ENCODE peak calls at places on chromosomes 4 and X, in ten cellular contexts. Q is left ventricle myocardium inferior; T is PC-9; P is transverse colon; M is mucosa of descending colon; Y is epithelial cell of esophagus; I is adrenal gland; A is Caco-2; F is CD4-positive, alpha-beta T cell; S is natural killer cell. X is an unnamed sample.

GRCh38 chr4:187167126-187167525 is 443.5 kb upstream of the FAT1 start:
- DNase-seq in Q (no peak), T (no peak), P (peak), M (peak), Y (peak), I (no peak), A (no peak), F (no peak), S (no peak), X (no peak)

GRCh38 chr4:122285285-122285684 is 93.5 kb upstream of the ADAD1 start:
- DNase-seq in Q (no peak), T (peak), P (no peak), M (no peak), Y (peak), I (no peak), A (no peak), F (no peak), S (no peak), X (no peak)

GRCh38 chrX:1506916-1507315 is 30.1 kb downstream of the P2RY8 start:
- DNase-seq in Q (no peak), T (no peak), P (no peak), M (no peak), Y (no peak), I (no peak), A (no peak), F (no peak), S (peak), X (no peak)

GRCh38 chrX:145673851-145674250 is 143.8 kb upstream of the SLITRK2 start:
- DNase-seq in Q (no peak), T (no peak), P (no peak), M (no peak), Y (no peak), I (no peak), A (no peak), F (no peak), S (no peak), X (no peak)

GRCh38 chr4:111689214-111689613 is 456.0 kb upstream of the FAM241A start:
- DNase-seq in Q (no peak), T (no peak), P (no peak), M (no peak), Y (peak), I (peak), A (no peak), F (no peak), S (no peak), X (no peak)

GRCh38 chr4:40333921-40334352 is 1.2 kb upstream of the CHRNA9 start:
- DNase-seq in Q (no peak), T (peak), P (no peak), M (no peak), Y (peak), I (peak), A (no peak), F (no peak), S (no peak), X (no peak)

GRCh38 chr4:186297013-186297645 is 31.1 kb downstream of the F11 start:
- DNase-seq in Q (no peak), T (no peak), P (no peak), M (peak), Y (peak), I (no peak), A (no peak), F (no peak), S (no peak), X (no peak)

GRCh38 chrX:68146054-68146453 is 287.2 kb downstream of the OPHN1 start:
- DNase-seq in Q (no peak), T (no peak), P (no peak), M (no peak), Y (peak), I (no peak), A (no peak), F (no peak), S (no peak), X (no peak)

GRCh38 chrX:97860206-97860605 is 976.5 kb downstream of the RPA4 start:
- DNase-seq in Q (no peak), T (no peak), P (no peak), M (no peak), Y (peak), I (no peak), A (no peak), F (no peak), S (no peak), X (no peak)

GRCh38 chrX:77160301-77160700 is 286.9 kb upstream of the FGF16 start:
- DNase-seq in Q (no peak), T (no peak), P (no peak), M (no peak), Y (peak), I (no peak), A (no peak), F (peak), S (no peak), X (peak)

GRCh38 chr4:158195297-158195696 is 15.0 kb upstream of the TMEM144 start:
- DNase-seq in Q (no peak), T (no peak), P (no peak), M (no peak), Y (no peak), I (no peak), A (no peak), F (no peak), S (no peak), X (no peak)

GRCh38 chr4:24372341-24372740 is 212.0 kb downstream of the DHX15 start:
- DNase-seq in Q (no peak), T (no peak), P (no peak), M (no peak), Y (no peak), I (no peak), A (no peak), F (no peak), S (no peak), X (no peak)

GRCh38 chrX:47482065-47482511 is 934 bp downstream of the ZNF41 start:
- DNase-seq in Q (no peak), T (no peak), P (no peak), M (no peak), Y (no peak), I (no peak), A (no peak), F (no peak), S (no peak), X (no peak)

GRCh38 chr4:71303850-71304249 is 35.0 kb upstream of the SLC4A4 start:
- DNase-seq in Q (no peak), T (no peak), P (no peak), M (no peak), Y (no peak), I (no peak), A (no peak), F (no peak), S (no peak), X (no peak)

GRCh38 chr4:3442959-3443749 is 1.4 kb downstream of the HGFAC start:
- DNase-seq in Q (no peak), T (no peak), P (peak), M (peak), Y (peak), I (peak), A (no peak), F (peak), S (peak), X (peak)

GRCh38 chr4:37549003-37549402 is 137.2 kb downstream of the RELL1 start:
- DNase-seq in Q (no peak), T (peak), P (no peak), M (no peak), Y (peak), I (no peak), A (no peak), F (no peak), S (no peak), X (no peak)

GRCh38 chr4:25439913-25440477 is 62.9 kb downstream of the ANAPC4 start:
- DNase-seq in Q (no peak), T (no peak), P (peak), M (no peak), Y (peak), I (peak), A (peak), F (peak), S (peak), X (peak)

GRCh38 chrX:118644378-118644777 is 83.0 kb upstream of the IL13RA1 start:
- DNase-seq in Q (no peak), T (peak), P (no peak), M (no peak), Y (peak), I (no peak), A (no peak), F (no peak), S (no peak), X (no peak)

GRCh38 chr4:121308328-121308663 is 72.5 kb downstream of the QRFPR start:
- DNase-seq in Q (no peak), T (no peak), P (no peak), M (no peak), Y (peak), I (no peak), A (no peak), F (no peak), S (no peak), X (no peak)

GRCh38 chr4:82898322-82899243 is 2.0 kb upstream of the THAP9 start:
- DNase-seq in Q (no peak), T (peak), P (no peak), M (no peak), Y (peak), I (no peak), A (no peak), F (no peak), S (no peak), X (no peak)
- TF ChIP-seq CTCF in Q (peak), T (peak), P (peak), M (no peak), Y (peak), I (peak), A (no peak), F (peak), S (peak), X (peak)

DNA sequence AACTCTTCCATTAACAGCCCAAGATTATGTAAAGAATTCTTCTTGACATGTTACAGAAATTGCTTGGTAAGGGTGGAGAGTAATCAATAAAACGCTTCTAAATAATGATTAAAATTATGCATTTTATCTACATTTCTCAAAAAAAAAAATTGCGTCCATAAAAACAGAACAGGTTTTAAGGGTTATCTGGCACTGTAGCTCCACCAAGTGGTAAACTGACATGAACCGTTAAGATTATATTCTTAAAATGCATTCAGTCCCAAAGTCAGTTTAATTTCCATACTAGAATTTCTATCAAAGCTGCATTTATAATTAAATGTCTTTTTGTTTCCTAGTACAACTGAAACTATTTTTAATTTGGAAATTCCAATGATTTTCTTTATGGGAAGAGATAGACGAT is 214.0 kb upstream of the UGT8 start:
- DNase-seq in Q (no peak), T (no peak), P (no peak), M (no peak), Y (peak), I (no peak), A (no peak), F (no peak), S (no peak), X (no peak)
- TF ChIP-seq CTCF in Q (peak), T (peak), P (peak), M (no peak), Y (peak), I (peak), A (peak), F (no peak), S (no peak), X (peak)

DNA sequence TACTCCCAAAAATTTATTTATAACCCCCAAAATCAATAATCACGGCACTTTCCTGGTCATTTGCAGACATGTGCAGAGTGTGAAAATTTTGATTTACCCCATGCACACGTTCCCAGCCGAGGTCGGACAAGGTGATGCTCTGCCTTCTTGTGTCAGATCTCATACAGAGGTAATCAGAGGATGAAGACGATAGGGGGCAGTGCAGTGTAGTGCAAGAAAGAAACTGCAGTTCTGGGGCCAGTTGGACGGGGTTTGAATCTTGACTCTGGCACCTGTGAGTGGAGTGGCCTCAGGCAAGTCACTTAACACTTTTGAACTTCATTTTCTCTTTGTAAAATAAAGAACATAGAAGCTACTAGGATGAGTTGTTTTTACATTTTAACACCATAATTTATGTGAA is 88.4 kb downstream of the FRMPD3 start:
- DNase-seq in Q (no peak), T (peak), P (no peak), M (no peak), Y (peak), I (peak), A (no peak), F (no peak), S (no peak), X (no peak)
- TF ChIP-seq CTCF in Q (peak), T (peak), P (no peak), M (no peak), Y (peak), I (peak), A (no peak), F (no peak), S (no peak), X (peak)

DNA sequence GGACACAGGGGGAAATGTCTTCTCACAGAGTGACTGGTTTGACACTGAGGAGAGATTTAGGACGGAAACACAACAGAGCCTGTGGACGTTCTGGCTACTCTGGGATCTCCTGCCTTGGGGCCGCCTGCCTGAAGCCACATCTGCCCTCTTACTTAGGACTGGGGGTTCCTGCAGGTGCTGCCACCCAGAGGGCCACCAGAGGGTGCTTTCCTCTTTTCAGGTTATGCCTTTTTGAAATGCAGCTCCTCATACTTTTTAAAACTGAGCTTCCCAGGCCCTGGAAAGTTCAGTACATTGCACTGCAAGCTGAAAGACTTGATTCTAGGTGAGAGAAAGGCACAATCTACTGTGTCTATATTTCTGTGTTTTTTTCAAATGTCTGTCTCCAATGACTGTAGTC is 92.2 kb upstream of the PGRMC2 start:
- DNase-seq in Q (peak), T (no peak), P (peak), M (peak), Y (peak), I (peak), A (no peak), F (no peak), S (no peak), X (peak)
- TF ChIP-seq CTCF in Q (peak), T (peak), P (peak), M (peak), Y (peak), I (peak), A (peak), F (no peak), S (no peak), X (no peak)

GRCh38 chr4:127809173-127809800 is 27.2 kb downstream of the HSPA4L start:
- DNase-seq in Q (no peak), T (no peak), P (no peak), M (no peak), Y (no peak), I (no peak), A (no peak), F (no peak), S (no peak), X (no peak)
- TF ChIP-seq CTCF in Q (no peak), T (no peak), P (no peak), M (no peak), Y (no peak), I (no peak), A (peak), F (no peak), S (no peak), X (no peak)

DNA sequence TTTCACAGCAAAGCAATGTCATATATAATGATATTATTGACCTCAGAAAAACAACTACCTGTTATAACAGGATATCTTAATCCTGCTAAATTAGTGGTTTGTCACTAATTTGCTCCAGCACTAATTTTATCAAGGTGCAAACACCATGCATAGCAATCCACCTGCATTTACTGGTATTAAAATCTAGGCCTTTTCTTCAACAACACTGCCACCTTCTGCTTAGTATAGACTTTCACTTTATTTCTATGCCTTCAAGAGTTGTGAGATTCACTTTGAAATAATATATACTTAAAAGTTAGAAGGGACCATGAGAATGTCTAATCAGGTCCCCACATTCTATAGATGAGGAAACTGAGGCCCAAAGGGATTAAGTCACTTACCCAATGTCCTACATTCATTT is 82.1 kb upstream of the IQCM start:
- DNase-seq in Q (no peak), T (no peak), P (no peak), M (no peak), Y (peak), I (no peak), A (no peak), F (no peak), S (no peak), X (no peak)
- TF ChIP-seq CTCF in Q (peak), T (peak), P (peak), M (no peak), Y (peak), I (no peak), A (peak), F (no peak), S (no peak), X (no peak)

DNA sequence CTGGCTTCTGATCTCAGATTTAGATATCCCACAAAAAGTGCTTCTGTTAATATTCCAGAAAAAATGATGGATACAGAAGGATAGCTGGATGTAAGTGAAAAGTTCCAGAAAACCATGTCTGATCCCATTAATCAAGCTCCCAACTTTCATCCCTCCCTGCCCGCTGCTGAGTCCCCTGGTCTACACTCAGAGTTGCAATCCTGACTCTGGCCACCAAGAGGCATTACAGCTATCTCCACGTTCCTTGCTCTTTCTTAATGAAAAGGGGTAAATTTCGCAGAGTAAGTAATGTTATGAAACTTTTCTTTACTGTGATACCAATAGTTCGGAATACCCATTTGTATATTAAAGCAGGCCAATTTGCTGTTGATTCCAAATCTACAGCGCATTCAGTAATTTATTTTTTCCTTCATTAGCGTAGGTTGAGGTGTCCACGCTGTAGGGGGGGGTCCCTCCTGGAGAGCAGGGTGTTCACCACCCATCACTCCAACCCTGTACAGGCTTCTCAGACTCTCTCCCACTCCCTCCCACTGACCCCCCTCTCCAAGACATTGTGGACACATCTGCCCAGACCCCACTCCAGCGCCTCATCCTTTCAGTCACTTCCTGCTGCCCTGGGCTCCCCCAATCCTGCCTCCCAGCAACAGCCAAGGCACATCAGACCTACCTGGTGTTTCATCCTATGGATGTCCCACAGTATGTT is 55.1 kb downstream of the RAB40A start:
- DNase-seq in Q (no peak), T (no peak), P (peak), M (no peak), Y (peak), I (peak), A (no peak), F (peak), S (no peak), X (peak)
- TF ChIP-seq CTCF in Q (peak), T (no peak), P (no peak), M (no peak), Y (peak), I (no peak), A (peak), F (peak), S (no peak), X (no peak)

DNA sequence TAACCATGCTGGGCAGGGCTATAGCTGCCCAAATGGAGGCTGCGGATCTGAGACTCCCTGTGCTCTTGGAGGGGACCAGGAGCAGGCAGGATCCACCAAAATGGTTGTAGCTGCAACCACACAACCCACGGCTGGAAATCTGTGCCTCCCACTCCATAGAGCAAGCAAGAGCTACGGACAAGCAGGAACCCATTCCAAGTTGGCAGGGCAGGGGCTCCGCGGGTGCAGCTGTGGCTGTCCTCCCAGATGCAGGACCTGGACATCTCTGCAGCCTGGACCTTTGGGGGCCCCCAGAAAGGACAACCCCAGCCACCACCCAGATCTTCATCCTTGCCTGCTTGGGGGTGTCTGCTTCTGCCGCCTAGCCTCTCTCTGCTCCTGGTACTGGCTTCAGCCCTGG is 154.1 kb upstream of the TRAM1L1 start:
- DNase-seq in Q (no peak), T (no peak), P (no peak), M (no peak), Y (no peak), I (no peak), A (no peak), F (no peak), S (no peak), X (no peak)
- TF ChIP-seq CTCF in Q (no peak), T (no peak), P (no peak), M (no peak), Y (no peak), I (no peak), A (no peak), F (no peak), S (no peak), X (no peak)

GRCh38 chr4:140305053-140305452 is 68.4 kb upstream of the SCOC start:
- DNase-seq in Q (no peak), T (peak), P (no peak), M (no peak), Y (peak), I (no peak), A (peak), F (no peak), S (no peak), X (no peak)

GRCh38 chr4:140312101-140312500 is 61.3 kb upstream of the SCOC start:
- DNase-seq in Q (no peak), T (no peak), P (no peak), M (no peak), Y (no peak), I (no peak), A (no peak), F (no peak), S (no peak), X (no peak)

GRCh38 chr4:140308366-140309123 is 64.9 kb upstream of the SCOC start:
- DNase-seq in Q (peak), T (no peak), P (peak), M (no peak), Y (peak), I (peak), A (no peak), F (no peak), S (no peak), X (no peak)

GRCh38 chr4:140315032-140315826 is 58.2 kb upstream of the SCOC start:
- DNase-seq in Q (no peak), T (no peak), P (no peak), M (no peak), Y (no peak), I (no peak), A (no peak), F (no peak), S (no peak), X (no peak)

GRCh38 chr4:140309124-140309870 is 64.1 kb upstream of the SCOC start:
- DNase-seq in Q (peak), T (peak), P (no peak), M (no peak), Y (peak), I (no peak), A (no peak), F (no peak), S (no peak), X (no peak)
- TF ChIP-seq CTCF in Q (peak), T (no peak), P (no peak), M (no peak), Y (no peak), I (no peak), A (peak), F (no peak), S (no peak), X (no peak)

X was measured in glutamatergic neuron.